ENCODE peak calls at places on chromosomes 2 and 18, in five cellular contexts. A is A549; G is tibial artery; U is stimulated activated naive CD8-positive, alpha-beta T cell treated with anti-CD3 and anti-CD28 coated beads, Interleukin-15, amount 100 ng/mL, for 72 hours; C is activated T-cell treated with anti-CD3 and anti-CD28 coated beads, Interleukin-2, amount 50 U/mL, for 72 hours. L is an unnamed sample.

GRCh38 chr2:172089005-172089504 is 3.7 kb downstream of the DLX1 start:
- DNase-seq in A (no peak), G (no peak), U (no peak), C (no peak), L (no peak)

GRCh38 chr2:7649461-7650228 is 732.4 kb downstream of the RNF144A start:
- DNase-seq in U (no peak), G (no peak), C (no peak), A (no peak), L (no peak)

GRCh38 chr2:113791697-113792590 is 35.5 kb upstream of the SLC35F5 start:
- DNase-seq in U (peak; percentile 32), A (peak; percentile 37), G (no peak), C (peak; percentile 17), L (no peak)

GRCh38 chr2:97714084-97714949 is 941 bp downstream of the ZAP70 start:
- DNase-seq in G (no peak), U (peak; percentile 61), A (no peak), C (peak; percentile 38), L (no peak)

GRCh38 chr2:42618972-42619371 is 50.5 kb downstream of the MTA3 start:
- DNase-seq in A (peak; percentile 20), C (no peak), U (no peak), G (no peak), L (peak; percentile 61)

GRCh38 chr2:174697267-174697666 is 67.0 kb downstream of the CHRNA1 start:
- DNase-seq in A (peak; percentile 76), C (peak; percentile 74), G (peak; percentile 44), U (peak; percentile 66), L (no peak)

GRCh38 chr2:120546865-120547390 is 188.7 kb upstream of the GLI2 start:
- DNase-seq in A (no peak), C (no peak), U (no peak), G (no peak), L (no peak)

GRCh38 chr18:62521588-62521987 is 1.2 kb upstream of the ZCCHC2 start:
- DNase-seq in A (no peak), U (no peak), C (no peak), G (no peak), L (no peak)

GRCh38 chr2:240437861-240438809 is 2.7 kb downstream of the GPC1 start:
- DNase-seq in C (peak; percentile 72), U (peak; percentile 72), G (peak; percentile 52), A (peak; percentile 75), L (peak; percentile 4)

GRCh38 chr2:171811229-171811628 is 82.8 kb downstream of the SLC25A12 start:
- DNase-seq in A (peak; percentile 45), G (no peak), U (no peak), C (no peak), L (no peak)

GRCh38 chr2:28617502-28618184 is 121.8 kb downstream of the PLB1 start:
- DNase-seq in C (no peak), U (no peak), A (no peak), G (no peak), L (no peak)

GRCh38 chr2:111668274-111668616 is 215.7 kb downstream of the ANAPC1 start:
- DNase-seq in A (no peak), G (no peak), U (no peak), C (no peak), L (no peak)

GRCh38 chr2:150626934-150627336 is 139.5 kb upstream of the RND3 start:
- DNase-seq in C (no peak), G (no peak), U (no peak), A (no peak), L (no peak)

GRCh38 chr2:46225730-46226129 is 71.5 kb upstream of the EPAS1 start:
- DNase-seq in G (no peak), C (no peak), U (no peak), A (no peak), L (no peak)

GRCh38 chr2:207432471-207432870 is 97.3 kb upstream of the CREB1 start:
- DNase-seq in C (no peak), U (no peak), A (no peak), G (no peak), L (no peak)

GRCh38 chr18:32911660-32912284 is 138.9 kb upstream of the KLHL14 start:
- DNase-seq in A (no peak), G (no peak), C (no peak), U (no peak), L (no peak)

GRCh38 chr18:12377556-12378553 is 828 bp upstream of the AFG3L2 start:
- DNase-seq in G (no peak), A (no peak), C (no peak), U (no peak), L (no peak)

GRCh38 chr18:7090771-7091170 is 26.8 kb downstream of the LAMA1 start:
- DNase-seq in A (no peak), G (no peak), C (no peak), U (no peak), L (no peak)

GRCh38 chr2:68791914-68792313 is 57.3 kb downstream of the ARHGAP25 start:
- DNase-seq in A (no peak), C (no peak), U (no peak), G (no peak), L (no peak)

GRCh38 chr2:155412599-155412998 is 714.1 kb downstream of the KCNJ3 start:
- DNase-seq in G (no peak), U (no peak), C (no peak), A (no peak), L (no peak)

GRCh38 chr18:45879681-45880655 is 54.5 kb downstream of the SIGLEC15 start:
- DNase-seq in C (peak; percentile 65), A (peak; percentile 48), G (peak; percentile 51), U (peak; percentile 72), L (no peak)

L was measured in glomerular endothelial cell.